ENCODE peak calls at places on chromosome 1, in nine cellular contexts. F is pulmonary artery endothelial cell; E is aorta; K is AG08395; T is stimulated activated CD8-positive, alpha-beta memory T cell treated with anti-CD3 and anti-CD28 coated beads, Interleukin-15, amount 100 ng/mL, for 24 hours; J is naive thymus-derived CD4-positive, alpha-beta T cell; H is Daoy; O is heart right ventricle; S is KG1. C is an unnamed sample.
A peak's percentile ranks its signal among the peaks of the same experiment; 100 is the strongest.

GRCh38 chr1:92907949-92908684 is 53.1 kb downstream of the DIPK1A start:
- DNase-seq in F (no peak), E (no peak), K (no peak), T (no peak), J (no peak), H (peak; percentile 54), O (no peak), S (no peak), C (no peak)

GRCh38 chr1:209150114-209150513 is 433.4 kb upstream of the CAMK1G start:
- DNase-seq in F (peak; percentile 8), E (no peak), K (peak; percentile 49), T (no peak), J (no peak), H (peak; percentile 24), O (no peak), S (no peak), C (no peak)

GRCh38 chr1:42214447-42214871 is 49.9 kb upstream of the GUCA2A start:
- DNase-seq in F (peak; percentile 65), E (no peak), K (peak; percentile 12), T (no peak), J (no peak), H (peak; percentile 51), O (no peak), S (no peak), C (no peak)

GRCh38 chr1:219271914-219272545 is 98.4 kb downstream of the LYPLAL1 start:
- DNase-seq in F (no peak), E (no peak), K (peak; percentile 22), T (no peak), J (no peak), H (peak; percentile 25), O (no peak), S (no peak), C (no peak)

GRCh38 chr1:219442575-219442974 is 170.3 kb downstream of the ZC3H11B start:
- DNase-seq in F (no peak), E (no peak), K (peak; percentile 28), T (no peak), J (no peak), H (peak; percentile 61), O (no peak), S (no peak), C (no peak)

GRCh38 chr1:64072089-64072835 is 131.2 kb upstream of the UBE2U start:
- DNase-seq in F (peak; percentile 56), E (no peak), K (no peak), T (no peak), J (no peak), H (peak; percentile 38), O (no peak), S (no peak), C (no peak)

GRCh38 chr1:207412845-207413244 is 41.3 kb upstream of the CR2 start:
- DNase-seq in F (no peak), E (no peak), K (no peak), T (no peak), J (no peak), H (no peak), O (no peak), S (no peak), C (no peak)

GRCh38 chr1:48526045-48526714 is 54.2 kb upstream of the SPATA6 start:
- DNase-seq in F (no peak), E (no peak), K (peak; percentile 11), T (no peak), J (no peak), H (peak; percentile 17), O (no peak), S (no peak), C (peak; percentile 82)

GRCh38 chr1:29800522-29800956 is 564.2 kb downstream of the PTPRU start:
- DNase-seq in F (no peak), E (no peak), K (no peak), T (no peak), J (no peak), H (no peak), O (no peak), S (no peak), C (no peak)

GRCh38 chr1:150257624-150258274 is at the start of gene CA14:
- DNase-seq in F (no peak), E (no peak), K (no peak), T (no peak), J (no peak), H (no peak), O (no peak), S (no peak), C (peak; percentile 71)

GRCh38 chr1:215891673-215892072 is 324.6 kb downstream of the KCTD3 start:
- DNase-seq in F (no peak), E (no peak), K (no peak), T (no peak), J (no peak), H (no peak), O (no peak), S (no peak), C (no peak)

GRCh38 chr1:155175927-155176371 is 2.3 kb downstream of the TRIM46 start:
- DNase-seq in F (no peak), E (peak; percentile 46), K (no peak), T (no peak), J (no peak), H (no peak), O (no peak), S (no peak), C (peak; percentile 76)

C was measured in head of caudate nucleus.